ENCODE peak calls at places on chromosomes 1 and 21, in five cellular contexts. B, M, F, S and C are unnamed samples.

GRCh38 chr1:171188388-171189266 is 3.5 kb downstream of the FMO2 start:
- DNase-seq in B (peak; percentile 52), M (peak; percentile 5), F (peak; percentile 34), S (no peak), C (peak; percentile 5)

GRCh38 chr1:205062895-205063294 is 19.9 kb downstream of the CNTN2 start:
- DNase-seq in B (no peak), M (no peak), F (no peak), S (no peak), C (no peak)

GRCh38 chr1:59640851-59641250 is 173.9 kb upstream of the HOOK1 start:
- DNase-seq in B (no peak), M (no peak), F (no peak), S (no peak), C (no peak)

GRCh38 chr1:67404212-67404620 is 26.0 kb downstream of the SERBP1 start:
- DNase-seq in B (no peak), M (no peak), F (no peak), S (no peak), C (no peak)

GRCh38 chr1:43363283-43363934 is 4.4 kb downstream of the ELOVL1 start:
- DNase-seq in B (peak; percentile 39), M (no peak), F (no peak), S (no peak), C (no peak)

GRCh38 chr1:231159202-231159962 is 2.5 kb upstream of the TRIM67 start:
- DNase-seq in B (no peak), M (no peak), F (no peak), S (no peak), C (no peak)

GRCh38 chr1:223331929-223332328 is 32.0 kb downstream of the SUSD4 start:
- DNase-seq in B (no peak), M (no peak), F (no peak), S (no peak), C (no peak)

GRCh38 chr1:113146242-113147072 is 73.5 kb downstream of the LRIG2 start:
- DNase-seq in B (no peak), M (no peak), F (no peak), S (no peak), C (no peak)

GRCh38 chr1:163872067-163872466 is 550.3 kb downstream of the NUF2 start:
- DNase-seq in B (no peak), M (no peak), F (no peak), S (no peak), C (no peak)

GRCh38 chr1:181778630-181779285 is 282.8 kb downstream of the ZNF648 start:
- DNase-seq in B (no peak), M (no peak), F (no peak), S (no peak), C (no peak)

GRCh38 chr1:232223309-232223708 is 406.6 kb downstream of the SIPA1L2 start:
- DNase-seq in B (no peak), M (no peak), F (no peak), S (no peak), C (no peak)

GRCh38 chr1:240706150-240706904 is 94.4 kb upstream of the GREM2 start:
- DNase-seq in B (no peak), M (no peak), F (no peak), S (no peak), C (no peak)

GRCh38 chr1:204974326-204974725 is 68.7 kb upstream of the CNTN2 start:
- DNase-seq in B (no peak), M (no peak), F (no peak), S (no peak), C (no peak)

GRCh38 chr21:45571641-45572040 is 29.4 kb upstream of the SLC19A1 start:
- DNase-seq in B (no peak), M (no peak), F (no peak), S (no peak), C (no peak)

GRCh38 chr1:40532844-40533424 is 1.5 kb downstream of the ZNF684 start:
- DNase-seq in B (peak; percentile 17), M (peak; percentile 19), F (no peak), S (no peak), C (peak; percentile 45)

GRCh38 chr1:63674238-63674864 is 81.1 kb downstream of the PGM1 start:
- DNase-seq in B (peak; percentile 12), M (no peak), F (peak; percentile 45), S (peak; percentile 36), C (no peak)

GRCh38 chr1:41498809-41499208 is 14.3 kb upstream of the EDN2 start:
- DNase-seq in B (no peak), M (no peak), F (peak; percentile 80), S (no peak), C (no peak)

GRCh38 chr1:200692321-200692720 is 22.6 kb upstream of the DDX59 start:
- DNase-seq in B (no peak), M (no peak), F (no peak), S (no peak), C (no peak)

GRCh38 chr1:94819945-94820746 is at the start of gene SLC44A3:
- DNase-seq in B (peak; percentile 15), M (no peak), F (no peak), S (no peak), C (no peak)

GRCh38 chr1:89607156-89607555 is 25.8 kb upstream of the LRRC8C start:
- DNase-seq in B (no peak), M (peak; percentile 82), F (no peak), S (no peak), C (no peak)

GRCh38 chr1:29689372-29690030 is 453.2 kb downstream of the PTPRU start:
- DNase-seq in B (no peak), M (no peak), F (no peak), S (no peak), C (no peak)

GRCh38 chr1:193339396-193339795 is 153.0 kb upstream of the B3GALT2 start:
- DNase-seq in B (no peak), M (no peak), F (no peak), S (no peak), C (no peak)

GRCh38 chr1:226324479-226324878 is 15.5 kb upstream of the LIN9 start:
- DNase-seq in B (no peak), M (no peak), F (no peak), S (no peak), C (no peak)